ENCODE peak calls at places on chromosomes 11 and 22, in eight cellular contexts. Q is HCT116, I is bronchial epithelial cell, Y is adrenal gland, J is left lung, C is sigmoid colon, X is body of pancreas, B is neural progenitor cell. D is an unnamed sample.

GRCh38 chr11:27612932-27613669 is 87.2 kb downstream of the BDNF start:
- DNase-seq in J (no peak), Q (no peak), Y (no peak), I (peak; percentile 18), C (no peak), X (no peak), B (no peak), D (no peak)

GRCh38 chr22:37607912-37608476 is 640 bp upstream of the GGA1 start:
- DNase-seq in B (no peak), J (no peak), X (no peak), I (no peak), C (no peak), Y (no peak), Q (no peak), D (no peak)

GRCh38 chr22:43337385-43337784 is 5.8 kb downstream of the SCUBE1 start:
- DNase-seq in J (no peak), Y (no peak), I (no peak), C (no peak), Q (no peak), B (no peak), X (no peak), D (no peak)

GRCh38 chr11:78975081-78975480 is 400.4 kb upstream of the NARS2 start:
- DNase-seq in C (no peak), J (no peak), Y (no peak), X (no peak), Q (no peak), I (no peak), B (no peak), D (no peak)

GRCh38 chr11:35427158-35427557 is 7.8 kb upstream of the SLC1A2 start:
- DNase-seq in Q (no peak), B (no peak), Y (no peak), X (no peak), J (no peak), C (no peak), I (no peak), D (no peak)

GRCh38 chr11:106988151-106988806 is 30.0 kb downstream of the GUCY1A2 start:
- DNase-seq in X (peak; percentile 5), I (peak; percentile 51), Q (no peak), C (no peak), B (no peak), J (no peak), Y (peak; percentile 16), D (no peak)

GRCh38 chr11:126345759-126346585 is 9.5 kb upstream of the ST3GAL4 start:
- DNase-seq in X (peak; percentile 75), Y (peak; percentile 97), I (peak; percentile 65), C (no peak), Q (no peak), B (no peak), J (no peak), D (no peak)

GRCh38 chr22:24402460-24403192 is 24.8 kb upstream of the ADORA2A start:
- DNase-seq in Y (peak; percentile 90), B (no peak), Q (peak; percentile 82), J (peak; percentile 81), X (peak; percentile 67), I (peak; percentile 94), C (peak; percentile 89), D (no peak)

DNA sequence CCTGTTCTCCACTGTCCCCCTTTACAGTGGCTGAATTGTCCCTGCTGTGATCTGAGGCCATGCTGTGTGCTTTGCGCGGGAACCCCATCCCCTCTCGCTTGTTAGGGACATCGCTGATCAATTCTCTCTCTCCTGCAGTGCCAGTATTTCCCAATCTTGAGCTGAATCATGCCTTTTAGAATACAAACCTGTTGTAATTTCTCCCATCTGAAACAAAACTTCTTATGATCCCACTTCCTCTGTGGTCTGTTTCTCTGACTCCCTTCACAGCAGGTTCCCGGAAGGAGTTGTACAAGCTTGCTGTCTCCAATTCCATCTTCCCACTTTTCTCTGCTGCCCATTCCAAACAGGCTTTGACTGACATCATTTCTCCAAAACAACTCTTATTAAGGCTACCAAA is 16.8 kb downstream of the ADAMTS15 start:
- DNase-seq in C (no peak), J (no peak), Y (no peak), I (no peak), X (no peak), Q (no peak), B (no peak), D (no peak)
- H3K36me3 ChIP-seq in C (peaks cover 22% of the 10 kb centered on the region), J (peaks cover 8% of the 10 kb centered on the region), Y (no peaks in the 10 kb centered on the region), I (peaks cover 2% of the 10 kb centered on the region), X (no peaks in the 10 kb centered on the region), Q (no peaks in the 10 kb centered on the region), B (no peaks in the 10 kb centered on the region), D (no peaks in the 10 kb centered on the region)

GRCh38 chr11:91773090-91773489 is 451.5 kb upstream of the FAT3 start:
- DNase-seq in X (no peak), Y (no peak), I (no peak), B (peak; percentile 53), Q (no peak), C (no peak), J (no peak), D (no peak)
- TF ChIP-seq CTCF in X (no peak), Y (no peak), I (no peak), B (peak; percentile 54), Q (no peak), C (no peak), J (no peak), D (no peak)

DNA sequence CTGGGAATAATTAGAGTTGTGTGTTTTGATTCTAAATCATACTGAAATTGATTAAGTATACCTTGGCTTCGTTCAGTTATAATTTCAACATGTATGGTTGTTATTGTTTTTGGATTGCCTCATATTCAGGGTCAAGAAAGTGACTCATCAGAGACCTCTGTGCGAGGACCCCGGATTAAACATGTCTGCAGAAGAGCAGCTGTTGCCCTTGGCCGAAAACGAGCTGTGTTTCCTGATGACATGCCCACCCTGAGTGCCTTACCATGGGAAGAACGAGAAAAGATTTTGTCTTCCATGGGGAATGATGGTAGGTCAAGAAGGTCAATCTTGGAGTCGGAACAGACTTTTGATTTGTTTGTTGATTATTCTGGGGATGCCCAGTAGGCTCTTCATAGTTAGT is 40.4 kb downstream of the KMT2A start:
- DNase-seq in B (no peak), Y (no peak), C (no peak), X (no peak), J (no peak), I (no peak), Q (no peak), D (no peak)
- H3K36me3 ChIP-seq in B (peaks cover 38% of the 10 kb centered on the region), Y (no peaks in the 10 kb centered on the region), C (peaks cover 85% of the 10 kb centered on the region), X (peaks cover 32% of the 10 kb centered on the region), J (peaks cover 94% of the 10 kb centered on the region), I (peaks cover 11% of the 10 kb centered on the region), Q (peaks cover 44% of the 10 kb centered on the region), D (peaks cover 100% of the 10 kb centered on the region)

GRCh38 chr11:92969293-92969633 is 188 bp upstream of the MTNR1B start:
- DNase-seq in Q (no peak), J (no peak), C (no peak), X (no peak), B (no peak), I (no peak), Y (no peak), D (no peak)
- TF ChIP-seq CTCF in Q (no peak), J (no peak), C (no peak), X (no peak), B (peak; percentile 19), I (no peak), Y (no peak), D (no peak)

GRCh38 chr22:31508536-31508935 is 12.2 kb downstream of the SFI1 start:
- DNase-seq in Q (no peak), X (no peak), J (no peak), C (no peak), I (no peak), Y (no peak), B (no peak), D (no peak)
- H3K36me3 ChIP-seq in Q (no peaks in the 10 kb centered on the region), X (no peaks in the 10 kb centered on the region), J (peaks cover 37% of the 10 kb centered on the region), C (peaks cover 5% of the 10 kb centered on the region), I (no peaks in the 10 kb centered on the region), Y (no peaks in the 10 kb centered on the region), B (no peaks in the 10 kb centered on the region), D (no peaks in the 10 kb centered on the region)

D was measured in esophagus squamous epithelium.